ENCODE peak calls at places on chromosome 12, in seven cellular contexts. One of them, this sample, is unnamed.

GRCh38 chr12:25864287-25864686 is 94.2 kb upstream of the RASSF8 start:
- DNase-seq in GM23338: no peak
- DNase-seq in mesendoderm: no peak
- DNase-seq in neural progenitor cell: no peak
- DNase-seq in brain microvascular endothelial cell: no peak
- DNase-seq in fibroblast of lung: no peak
- DNase-seq in mesenchymal stem cell: peak; percentile 30
- DNase-seq in this sample: no peak

GRCh38 chr12:130384234-130384633 is 46.5 kb downstream of the PIWIL1 start:
- DNase-seq in fibroblast of lung: no peak
- DNase-seq in mesendoderm: no peak
- DNase-seq in mesenchymal stem cell: no peak
- DNase-seq in neural progenitor cell: no peak
- DNase-seq in brain microvascular endothelial cell: no peak
- DNase-seq in GM23338: no peak
- DNase-seq in this sample: no peak

GRCh38 chr12:68189766-68190700 is 30.5 kb upstream of the IFNG start:
- DNase-seq in GM23338: no peak
- DNase-seq in fibroblast of lung: peak; percentile 10
- DNase-seq in neural progenitor cell: no peak
- DNase-seq in mesenchymal stem cell: peak; percentile 18
- DNase-seq in mesendoderm: no peak
- DNase-seq in brain microvascular endothelial cell: peak; percentile 64
- DNase-seq in this sample: no peak

GRCh38 chr12:108169671-108170070 is 40.6 kb downstream of the WSCD2 start:
- DNase-seq in mesenchymal stem cell: no peak
- DNase-seq in GM23338: no peak
- DNase-seq in neural progenitor cell: no peak
- DNase-seq in mesendoderm: no peak
- DNase-seq in fibroblast of lung: no peak
- DNase-seq in brain microvascular endothelial cell: no peak
- DNase-seq in this sample: no peak

GRCh38 chr12:38904932-38905479 is 385 bp downstream of the CPNE8 start:
- DNase-seq in neural progenitor cell: peak; percentile 74
- DNase-seq in brain microvascular endothelial cell: peak; percentile 10
- DNase-seq in fibroblast of lung: no peak
- DNase-seq in GM23338: peak; percentile 86
- DNase-seq in mesenchymal stem cell: peak; percentile 87
- DNase-seq in mesendoderm: peak; percentile 96
- DNase-seq in this sample: peak; percentile 32

GRCh38 chr12:128789356-128789929 is 34.3 kb downstream of the SLC15A4 start:
- DNase-seq in mesendoderm: no peak
- DNase-seq in fibroblast of lung: no peak
- DNase-seq in brain microvascular endothelial cell: no peak
- DNase-seq in mesenchymal stem cell: no peak
- DNase-seq in GM23338: no peak
- DNase-seq in neural progenitor cell: no peak
- DNase-seq in this sample: no peak

GRCh38 chr12:99053599-99054362 is 408.7 kb downstream of the APAF1 start:
- DNase-seq in fibroblast of lung: peak; percentile 4
- DNase-seq in brain microvascular endothelial cell: peak; percentile 49
- DNase-seq in neural progenitor cell: no peak
- DNase-seq in mesendoderm: no peak
- DNase-seq in GM23338: no peak
- DNase-seq in mesenchymal stem cell: no peak
- DNase-seq in this sample: no peak

GRCh38 chr12:73083736-73084135 is 811.6 kb downstream of the TRHDE start:
- DNase-seq in neural progenitor cell: no peak
- DNase-seq in mesendoderm: no peak
- DNase-seq in brain microvascular endothelial cell: no peak
- DNase-seq in mesenchymal stem cell: no peak
- DNase-seq in fibroblast of lung: no peak
- DNase-seq in GM23338: no peak
- DNase-seq in this sample: no peak

GRCh38 chr12:92829683-92830282 is 99.3 kb downstream of the EEA1 start:
- DNase-seq in GM23338: no peak
- DNase-seq in neural progenitor cell: no peak
- DNase-seq in mesenchymal stem cell: no peak
- DNase-seq in fibroblast of lung: no peak
- DNase-seq in mesendoderm: no peak
- DNase-seq in brain microvascular endothelial cell: no peak
- DNase-seq in this sample: no peak

GRCh38 chr12:8912910-8913309 is 1.4 kb upstream of the PHC1 start:
- DNase-seq in brain microvascular endothelial cell: no peak
- DNase-seq in mesenchymal stem cell: no peak
- DNase-seq in fibroblast of lung: no peak
- DNase-seq in mesendoderm: peak; percentile 83
- DNase-seq in GM23338: peak; percentile 81
- DNase-seq in neural progenitor cell: peak; percentile 42
- DNase-seq in this sample: no peak

GRCh38 chr12:133026996-133027395 is 10.3 kb upstream of the ZNF84 start:
- DNase-seq in GM23338: no peak
- DNase-seq in mesenchymal stem cell: no peak
- DNase-seq in mesendoderm: no peak
- DNase-seq in neural progenitor cell: no peak
- DNase-seq in fibroblast of lung: no peak
- DNase-seq in brain microvascular endothelial cell: no peak
- DNase-seq in this sample: no peak

GRCh38 chr12:119051474-119051873 is 70.1 kb downstream of the SRRM4 start:
- DNase-seq in mesenchymal stem cell: no peak
- DNase-seq in brain microvascular endothelial cell: no peak
- DNase-seq in GM23338: no peak
- DNase-seq in fibroblast of lung: no peak
- DNase-seq in neural progenitor cell: no peak
- DNase-seq in mesendoderm: no peak
- DNase-seq in this sample: no peak

GRCh38 chr12:55696141-55696540 is 11.6 kb downstream of the ITGA7 start:
- DNase-seq in neural progenitor cell: no peak
- DNase-seq in brain microvascular endothelial cell: no peak
- DNase-seq in GM23338: no peak
- DNase-seq in fibroblast of lung: no peak
- DNase-seq in mesendoderm: no peak
- DNase-seq in mesenchymal stem cell: no peak
- DNase-seq in this sample: no peak

GRCh38 chr12:112524676-112525425 is 106.1 kb downstream of the PTPN11 start:
- DNase-seq in mesendoderm: peak; percentile 34
- DNase-seq in mesenchymal stem cell: peak; percentile 11
- DNase-seq in GM23338: peak; percentile 44
- DNase-seq in fibroblast of lung: peak; percentile 8
- DNase-seq in neural progenitor cell: no peak
- DNase-seq in brain microvascular endothelial cell: peak; percentile 3
- DNase-seq in this sample: no peak

GRCh38 chr12:48197967-48198618 is 5.0 kb downstream of the OR10AD1 start:
- DNase-seq in mesenchymal stem cell: peak; percentile 85
- DNase-seq in mesendoderm: peak; percentile 99
- DNase-seq in neural progenitor cell: peak; percentile 97
- DNase-seq in brain microvascular endothelial cell: peak; percentile 92
- DNase-seq in GM23338: peak; percentile 99
- DNase-seq in fibroblast of lung: peak; percentile 95
- DNase-seq in this sample: peak; percentile 74

GRCh38 chr12:48199784-48200198 is 3.3 kb downstream of the OR10AD1 start:
- DNase-seq in GM23338: peak; percentile 21
- DNase-seq in neural progenitor cell: no peak
- DNase-seq in mesendoderm: peak; percentile 63
- DNase-seq in brain microvascular endothelial cell: no peak
- DNase-seq in fibroblast of lung: peak; percentile 62
- DNase-seq in mesenchymal stem cell: peak; percentile 93
- DNase-seq in this sample: no peak

GRCh38 chr12:48197549-48197966 is 5.5 kb downstream of the OR10AD1 start:
- DNase-seq in mesenchymal stem cell: no peak
- DNase-seq in fibroblast of lung: peak; percentile 54
- DNase-seq in GM23338: peak; percentile 50
- DNase-seq in mesendoderm: peak; percentile 31
- DNase-seq in neural progenitor cell: peak; percentile 37
- DNase-seq in brain microvascular endothelial cell: peak; percentile 51
- DNase-seq in this sample: no peak

GRCh38 chr12:48198985-48199384 is 4.1 kb downstream of the OR10AD1 start:
- DNase-seq in fibroblast of lung: no peak
- DNase-seq in mesenchymal stem cell: no peak
- DNase-seq in GM23338: no peak
- DNase-seq in brain microvascular endothelial cell: no peak
- DNase-seq in mesendoderm: no peak
- DNase-seq in neural progenitor cell: no peak
- DNase-seq in this sample: no peak

GRCh38 chr12:48198619-48198973 is 4.5 kb downstream of the OR10AD1 start:
- DNase-seq in GM23338: peak; percentile 56
- DNase-seq in mesendoderm: peak; percentile 35
- DNase-seq in fibroblast of lung: peak; percentile 24
- DNase-seq in neural progenitor cell: no peak
- DNase-seq in brain microvascular endothelial cell: no peak
- DNase-seq in mesenchymal stem cell: no peak
- DNase-seq in this sample: no peak
- H3K27ac ChIP-seq in GM23338: peak overlapping the region; percentile 78
- H3K27ac ChIP-seq in mesendoderm: no peak overlapping the region
- H3K27ac ChIP-seq in fibroblast of lung: peak overlapping the region; percentile 85
- H3K27ac ChIP-seq in neural progenitor cell: no peak overlapping the region
- H3K27ac ChIP-seq in brain microvascular endothelial cell: peak overlapping the region; percentile 41
- H3K27ac ChIP-seq in mesenchymal stem cell: no peak overlapping the region
- H3K27ac ChIP-seq in this sample: peak overlapping the region; percentile 79

DNA sequence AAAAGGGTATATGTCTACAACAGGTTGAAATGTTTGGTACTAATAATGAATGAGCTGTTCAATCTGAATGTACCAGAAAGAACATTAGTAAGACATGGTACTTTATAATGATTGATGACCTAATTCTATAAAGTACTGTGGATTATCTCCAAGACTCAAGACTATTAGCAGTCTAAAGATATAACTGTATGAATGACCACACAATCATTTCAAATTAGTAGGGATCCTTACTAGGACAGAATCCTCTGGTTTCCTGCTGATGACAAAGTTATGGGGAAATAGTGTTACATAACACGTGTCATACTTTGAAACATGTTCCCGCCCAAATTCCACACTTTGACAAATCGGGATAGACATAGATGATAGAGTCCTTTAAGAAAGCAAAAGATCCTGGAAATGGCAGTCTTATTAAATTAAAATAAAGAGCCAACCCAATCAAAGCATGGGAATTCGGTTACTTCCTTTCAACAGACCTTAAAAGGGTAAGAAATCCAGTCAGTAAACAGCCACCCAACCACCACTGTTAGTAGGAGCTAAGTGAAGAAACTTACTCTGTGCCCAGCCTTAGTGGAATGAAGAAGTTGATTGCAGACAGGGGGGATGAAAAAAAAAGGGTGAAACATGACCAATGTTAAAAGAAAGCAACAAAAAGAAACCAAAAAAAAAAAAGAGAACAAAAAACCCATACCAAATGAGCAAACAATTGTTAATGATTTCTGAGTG is 2.8 kb downstream of the VPS29 start:
- DNase-seq in fibroblast of lung: peak; percentile 22
- DNase-seq in mesendoderm: no peak
- DNase-seq in mesenchymal stem cell: peak; percentile 37
- DNase-seq in neural progenitor cell: no peak
- DNase-seq in GM23338: no peak
- DNase-seq in brain microvascular endothelial cell: peak; percentile 18
- DNase-seq in this sample: no peak
- H3K27ac ChIP-seq in fibroblast of lung: no peak overlapping the region
- H3K27ac ChIP-seq in mesendoderm: no peak overlapping the region
- H3K27ac ChIP-seq in mesenchymal stem cell: no peak overlapping the region
- H3K27ac ChIP-seq in neural progenitor cell: no peak overlapping the region
- H3K27ac ChIP-seq in GM23338: peak overlapping the region; percentile 30
- H3K27ac ChIP-seq in brain microvascular endothelial cell: no peak overlapping the region
- H3K27ac ChIP-seq in this sample: no peak overlapping the region

DNA sequence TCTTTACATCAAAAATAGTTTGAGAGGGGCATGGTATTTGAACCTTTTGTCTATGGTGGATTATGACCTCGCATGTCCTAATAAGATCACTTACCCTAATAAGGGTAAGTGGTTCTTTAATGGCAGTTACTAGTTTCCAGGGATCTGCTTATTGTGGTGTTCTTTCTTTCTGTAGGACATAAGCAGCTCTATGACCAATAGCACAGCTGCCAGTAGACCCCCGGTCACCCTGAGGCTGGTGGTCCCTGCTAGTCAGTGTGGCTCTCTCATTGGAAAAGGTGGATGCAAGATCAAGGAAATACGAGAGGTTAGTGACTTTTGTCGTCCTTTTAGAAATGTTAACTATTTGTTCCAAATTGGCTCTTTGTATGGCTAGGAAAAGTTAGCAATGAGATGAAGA is 7.2 kb downstream of the PCBP2 start:
- DNase-seq in fibroblast of lung: no peak
- DNase-seq in mesenchymal stem cell: no peak
- DNase-seq in mesendoderm: no peak
- DNase-seq in neural progenitor cell: no peak
- DNase-seq in brain microvascular endothelial cell: no peak
- DNase-seq in GM23338: no peak
- DNase-seq in this sample: no peak
- H3K27ac ChIP-seq in fibroblast of lung: no peak overlapping the region
- H3K27ac ChIP-seq in mesenchymal stem cell: no peak overlapping the region
- H3K27ac ChIP-seq in mesendoderm: no peak overlapping the region
- H3K27ac ChIP-seq in neural progenitor cell: no peak overlapping the region
- H3K27ac ChIP-seq in brain microvascular endothelial cell: no peak overlapping the region
- H3K27ac ChIP-seq in GM23338: peak overlapping the region; percentile 68
- H3K27ac ChIP-seq in this sample: no peak overlapping the region

GRCh38 chr12:103493199-103493598 is 2.6 kb downstream of the C12orf42 start:
- DNase-seq in mesenchymal stem cell: no peak
- DNase-seq in mesendoderm: no peak
- DNase-seq in fibroblast of lung: no peak
- DNase-seq in neural progenitor cell: no peak
- DNase-seq in GM23338: no peak
- DNase-seq in brain microvascular endothelial cell: no peak
- DNase-seq in this sample: no peak

GRCh38 chr12:103494388-103494787 is 1.4 kb downstream of the C12orf42 start:
- DNase-seq in brain microvascular endothelial cell: no peak
- DNase-seq in GM23338: no peak
- DNase-seq in neural progenitor cell: no peak
- DNase-seq in mesendoderm: no peak
- DNase-seq in fibroblast of lung: no peak
- DNase-seq in mesenchymal stem cell: no peak
- DNase-seq in this sample: no peak

GRCh38 chr12:103495158-103495782 is 498 bp downstream of the C12orf42 start:
- DNase-seq in mesenchymal stem cell: no peak
- DNase-seq in GM23338: peak; percentile 84
- DNase-seq in fibroblast of lung: no peak
- DNase-seq in neural progenitor cell: peak; percentile 89
- DNase-seq in brain microvascular endothelial cell: no peak
- DNase-seq in mesendoderm: peak; percentile 75
- DNase-seq in this sample: no peak

GRCh38 chr12:103498990-103499389 is 3.2 kb upstream of the C12orf42 start:
- DNase-seq in fibroblast of lung: no peak
- DNase-seq in brain microvascular endothelial cell: no peak
- DNase-seq in GM23338: no peak
- DNase-seq in neural progenitor cell: no peak
- DNase-seq in mesendoderm: no peak
- DNase-seq in mesenchymal stem cell: no peak
- DNase-seq in this sample: no peak

DNA sequence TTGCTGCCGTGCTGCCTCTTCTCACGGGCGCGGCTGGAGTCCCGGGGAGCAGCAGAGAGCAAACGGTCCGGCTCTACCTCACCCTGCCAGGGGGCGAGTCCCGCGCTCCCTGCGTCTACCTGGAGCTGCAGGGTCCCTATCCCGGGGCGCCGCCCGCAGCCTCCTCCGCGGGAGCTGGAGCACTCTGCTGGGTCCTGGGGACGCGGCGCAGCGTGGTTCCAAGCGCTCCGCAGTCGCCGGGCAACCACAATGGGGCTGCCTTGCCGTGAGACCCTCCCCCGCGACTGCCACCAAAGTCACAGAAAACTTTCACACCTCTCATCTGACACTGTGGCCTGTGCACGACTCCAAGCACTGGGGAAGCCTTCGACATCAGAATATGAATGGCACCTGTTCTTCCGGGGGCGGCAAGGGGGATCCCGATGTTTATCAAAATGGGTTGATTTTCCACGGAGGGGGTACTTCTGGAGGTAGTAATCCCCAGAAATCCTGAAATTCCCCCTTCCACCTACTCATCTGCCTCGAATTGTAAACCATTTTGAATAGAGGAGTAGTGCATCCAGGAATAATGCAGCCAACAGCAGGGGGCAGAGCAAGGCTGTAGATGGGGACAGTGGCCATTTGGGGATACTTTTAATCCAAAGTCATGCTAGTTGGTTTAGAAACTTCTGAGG is at the start of gene C12orf42:
- DNase-seq in neural progenitor cell: peak; percentile 71
- DNase-seq in fibroblast of lung: peak; percentile 15
- DNase-seq in brain microvascular endothelial cell: no peak
- DNase-seq in mesenchymal stem cell: peak; percentile 11
- DNase-seq in GM23338: peak; percentile 72
- DNase-seq in mesendoderm: peak; percentile 56
- DNase-seq in this sample: peak; percentile 11
- H3K27ac ChIP-seq in neural progenitor cell: no peak within 1 kb of the TSS
- H3K27ac ChIP-seq in fibroblast of lung: no peak within 1 kb of the TSS
- H3K27ac ChIP-seq in brain microvascular endothelial cell: no peak within 1 kb of the TSS
- H3K27ac ChIP-seq in mesenchymal stem cell: no peak within 1 kb of the TSS
- H3K27ac ChIP-seq in GM23338: no peak within 1 kb of the TSS
- H3K27ac ChIP-seq in mesendoderm: no peak within 1 kb of the TSS
- H3K27ac ChIP-seq in this sample: no peak within 1 kb of the TSS

This sample was measured in substantia nigra.